ENCODE peak calls at places on chromosomes 3 and 15, in seven cellular contexts. T, H, Z, K, A, R and G are unnamed samples. For H3K27me3, the result is how much of the 10 kb centered on the place peaks cover.

GRCh38 chr3:49689046-49689886 is at the start of the genes MST1 and RNF123:
- DNase-seq in T (peak), H (peak), Z (peak), K (peak), A (peak), R (peak), G (peak)

GRCh38 chr15:67840747-67841634 is 1.1 kb upstream of the RNU6-1 start:
- DNase-seq in T (no peak), H (peak), Z (peak), K (peak), A (no peak), R (peak), G (no peak)

GRCh38 chr3:127786358-127787070 is 35.8 kb downstream of the MGLL start:
- DNase-seq in T (peak), H (peak), Z (peak), K (peak), A (peak), R (peak), G (no peak)

GRCh38 chr3:73874596-73874995 is 249.9 kb upstream of the PDZRN3 start:
- DNase-seq in T (no peak), H (no peak), Z (no peak), K (no peak), A (no peak), R (no peak), G (no peak)

GRCh38 chr3:179651687-179652466 is 963 bp upstream of the USP13 start:
- DNase-seq in T (no peak), H (no peak), Z (no peak), K (no peak), A (no peak), R (no peak), G (no peak)

GRCh38 chr3:61669203-61669602 is 107.8 kb downstream of the PTPRG start:
- DNase-seq in T (no peak), H (no peak), Z (no peak), K (no peak), A (no peak), R (no peak), G (no peak)

GRCh38 chr3:9808345-9809037 is 1.6 kb upstream of the TTLL3 start:
- DNase-seq in T (no peak), H (peak), Z (peak), K (peak), A (no peak), R (no peak), G (no peak)

GRCh38 chr3:32952369-32953067 is 1.1 kb downstream of the CCR4 start:
- DNase-seq in T (no peak), H (no peak), Z (no peak), K (no peak), A (no peak), R (no peak), G (no peak)

GRCh38 chr15:38520035-38520434 is 44.6 kb downstream of the RASGRP1 start:
- DNase-seq in T (no peak), H (no peak), Z (no peak), K (no peak), A (no peak), R (no peak), G (no peak)

GRCh38 chr15:52559583-52559982 is 9.2 kb downstream of the ARPP19 start:
- DNase-seq in T (peak), H (peak), Z (peak), K (no peak), A (no peak), R (no peak), G (no peak)

GRCh38 chr15:74664028-74664616 is 31.7 kb downstream of the EDC3 start:
- DNase-seq in T (peak), H (peak), Z (peak), K (peak), A (peak), R (no peak), G (no peak)

GRCh38 chr3:51799879-51800757 is 21.1 kb upstream of the IQCF6 start:
- DNase-seq in T (peak), H (peak), Z (peak), K (no peak), A (no peak), R (no peak), G (peak)

GRCh38 chr3:183697610-183698317 is at the start of gene YEATS2:
- DNase-seq in T (no peak), H (peak), Z (peak), K (peak), A (peak), R (peak), G (no peak)

GRCh38 chr15:24933716-24934115 is 21.1 kb upstream of the SNRPN start:
- DNase-seq in T (no peak), H (no peak), Z (no peak), K (no peak), A (no peak), R (no peak), G (no peak)

GRCh38 chr3:154464440-154465148 is 34.6 kb upstream of the GPR149 start:
- DNase-seq in T (no peak), H (no peak), Z (no peak), K (no peak), A (no peak), R (no peak), G (no peak)

GRCh38 chr15:70558406-70559222 is 204.7 kb downstream of the UACA start:
- DNase-seq in T (no peak), H (no peak), Z (no peak), K (no peak), A (peak), R (no peak), G (no peak)

GRCh38 chr15:70559223-70559823 is 204.0 kb downstream of the UACA start:
- DNase-seq in T (no peak), H (peak), Z (peak), K (peak), A (peak), R (no peak), G (no peak)

GRCh38 chr15:70556376-70556775 is 207.0 kb downstream of the UACA start:
- DNase-seq in T (no peak), H (no peak), Z (no peak), K (no peak), A (peak), R (no peak), G (no peak)

GRCh38 chr15:70556804-70557203 is 206.6 kb downstream of the UACA start:
- DNase-seq in T (no peak), H (no peak), Z (no peak), K (no peak), A (no peak), R (no peak), G (no peak)

DNA sequence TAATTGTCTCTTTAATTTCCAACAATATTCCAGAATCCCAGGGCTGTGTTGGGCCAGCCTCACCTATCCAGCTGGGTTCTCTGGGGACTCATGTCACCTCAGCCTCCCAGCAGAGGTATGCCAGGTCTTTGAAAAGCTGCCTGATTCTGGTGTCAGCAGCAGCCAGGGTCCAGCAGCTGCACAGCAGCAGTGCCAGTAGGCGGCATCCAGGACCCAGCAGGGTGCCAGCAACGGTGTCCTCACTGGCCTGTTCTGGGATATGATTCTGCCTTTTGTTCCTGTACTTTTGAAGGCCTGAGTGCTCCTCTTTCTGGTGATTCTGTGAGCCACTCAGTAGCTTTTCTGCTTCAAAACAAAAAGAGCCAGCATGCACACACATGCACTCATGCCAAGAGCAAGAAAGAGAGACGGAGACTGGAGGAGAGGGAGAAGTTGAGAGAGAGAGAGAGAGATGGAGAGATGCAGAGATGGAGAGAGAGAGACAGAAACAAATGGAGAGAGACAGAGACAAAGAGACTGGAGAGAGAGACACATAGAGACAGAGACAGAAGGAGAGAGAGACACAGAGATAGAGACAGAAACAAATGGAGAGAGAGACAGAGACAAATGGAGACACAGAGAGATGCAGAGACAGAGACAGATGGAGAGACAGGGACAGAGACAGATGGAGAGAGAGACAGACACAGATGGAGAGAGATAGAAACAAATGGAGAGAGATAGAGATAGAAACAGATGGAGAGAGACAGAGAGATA is 205.7 kb downstream of the UACA start:
- DNase-seq in T (no peak), H (no peak), Z (no peak), K (no peak), A (no peak), R (no peak), G (no peak)
- H3K27me3 ChIP-seq in T (under half), H (half or more), Z (half or more), K (under half), A (under half), R (under half), G (under half)

GRCh38 chr3:142960322-142960850 is 3.1 kb downstream of the PAQR9 start:
- DNase-seq in T (no peak), H (no peak), Z (no peak), K (no peak), A (no peak), R (no peak), G (no peak)
- H3K27me3 ChIP-seq in T (under half), H (under half), Z (under half), K (half or more), A (under half), R (under half), G (under half)

GRCh38 chr3:14550181-14550580 is 10.0 kb upstream of the GRIP2 start:
- DNase-seq in T (no peak), H (no peak), Z (no peak), K (no peak), A (no peak), R (no peak), G (no peak)
- H3K27me3 ChIP-seq in T (under half), H (under half), Z (under half), K (under half), A (under half), R (under half), G (half or more)

GRCh38 chr15:59812889-59813288 is 123.8 kb upstream of the BNIP2 start:
- DNase-seq in T (no peak), H (no peak), Z (no peak), K (no peak), A (no peak), R (no peak), G (no peak)

GRCh38 chr15:59817834-59818233 is 128.7 kb upstream of the BNIP2 start:
- DNase-seq in T (no peak), H (no peak), Z (no peak), K (no peak), A (no peak), R (no peak), G (no peak)

GRCh38 chr15:59814409-59814808 is 125.3 kb upstream of the BNIP2 start:
- DNase-seq in T (no peak), H (no peak), Z (no peak), K (no peak), A (no peak), R (no peak), G (no peak)

DNA sequence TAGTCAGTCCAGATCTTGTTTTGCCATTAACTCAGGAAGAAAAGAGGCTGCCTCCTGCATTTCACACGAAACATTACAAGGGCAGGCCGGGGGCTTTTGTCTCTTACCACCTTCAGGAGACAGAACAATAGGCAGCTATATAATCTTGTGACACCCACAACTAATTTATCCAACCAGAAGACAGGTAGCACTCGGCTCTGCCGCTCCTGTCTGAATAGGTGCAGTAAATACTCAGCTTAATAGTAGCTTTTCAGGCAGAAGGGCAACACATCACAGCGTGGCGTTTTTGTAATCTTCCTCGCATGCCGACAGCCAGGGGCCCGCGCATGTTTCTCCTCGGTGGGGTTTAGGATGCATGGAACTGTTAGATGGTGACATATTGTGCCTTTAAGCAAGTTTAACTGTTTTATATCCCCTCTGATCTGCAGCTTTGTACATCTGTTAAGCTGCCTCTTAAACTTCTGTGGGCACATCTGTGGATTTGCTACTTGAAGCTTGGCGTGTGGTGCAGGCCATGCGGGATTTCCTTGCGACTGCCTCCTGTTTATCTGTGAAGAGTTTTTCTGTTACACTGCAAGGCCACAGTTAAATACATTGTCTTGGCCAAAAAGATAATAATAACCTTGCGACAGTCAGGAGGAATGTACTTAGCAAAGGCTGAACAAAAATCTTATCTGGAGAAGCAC is 123.2 kb upstream of the BNIP2 start:
- DNase-seq in T (no peak), H (no peak), Z (no peak), K (no peak), A (no peak), R (no peak), G (no peak)
- H3K27me3 ChIP-seq in T (under half), H (under half), Z (under half), K (under half), A (under half), R (under half), G (under half)

DNA sequence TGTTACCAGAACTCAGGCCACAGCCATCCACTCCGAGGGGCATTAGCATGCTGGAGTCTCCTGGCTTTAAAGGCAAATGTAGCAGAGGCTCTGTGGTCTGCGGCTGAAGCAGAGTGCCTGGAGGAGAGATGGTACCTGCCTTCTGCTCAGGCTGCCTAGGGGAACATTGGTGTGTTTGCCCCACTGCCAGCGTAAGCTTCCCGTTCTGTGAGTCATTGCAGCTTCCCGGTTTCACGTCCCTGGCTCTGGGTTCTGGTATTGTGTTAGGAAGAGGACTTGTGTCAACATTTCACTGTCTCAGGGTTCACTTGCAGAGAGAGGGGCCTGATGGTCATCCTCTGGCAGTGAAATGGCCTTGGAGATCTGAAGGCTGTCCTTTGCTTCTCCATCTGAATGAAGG is 1.8 kb downstream of the GASK1A start:
- DNase-seq in T (no peak), H (no peak), Z (peak), K (no peak), A (no peak), R (no peak), G (no peak)
- H3K27me3 ChIP-seq in T (under half), H (under half), Z (under half), K (under half), A (under half), R (under half), G (under half)

DNA sequence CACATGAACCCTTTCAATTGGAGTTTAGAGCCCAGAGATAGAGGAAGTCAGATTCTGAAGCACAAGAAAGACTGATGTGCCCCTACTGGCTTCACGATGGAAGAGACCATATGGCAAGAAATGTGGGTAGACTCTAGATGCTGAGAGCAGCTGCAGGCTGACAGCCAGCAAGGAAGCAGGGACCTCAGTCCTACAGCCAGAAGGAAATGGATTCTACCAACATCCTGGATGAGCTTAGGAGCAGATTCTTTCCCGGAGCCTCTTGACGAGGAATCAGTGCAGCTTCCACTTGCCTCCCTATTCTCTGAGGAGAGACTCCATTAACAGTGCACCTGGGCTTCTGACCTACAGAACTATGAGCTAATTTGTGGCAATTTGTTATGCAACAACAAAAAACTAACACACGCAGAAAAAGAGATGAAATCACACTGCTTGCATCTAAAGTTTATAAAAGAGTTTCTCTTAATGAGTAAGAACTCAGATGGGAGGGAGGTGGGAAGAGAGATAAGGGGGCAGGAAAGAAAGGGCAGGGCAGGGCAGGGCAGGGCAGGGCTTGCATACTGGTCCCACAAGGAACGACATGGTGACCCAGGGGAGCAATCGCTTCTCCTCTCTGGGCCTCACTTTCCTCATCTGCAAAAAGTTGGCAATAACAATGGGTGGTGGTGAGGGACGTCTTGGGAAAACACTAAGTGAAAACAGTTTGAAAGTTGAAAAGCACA is 440.9 kb downstream of the FOXP1 start:
- DNase-seq in T (no peak), H (peak), Z (no peak), K (no peak), A (no peak), R (no peak), G (no peak)
- H3K27me3 ChIP-seq in T (under half), H (under half), Z (under half), K (under half), A (under half), R (under half), G (under half)

GRCh38 chr3:186118692-186119091 is 9.8 kb upstream of the ETV5 start:
- DNase-seq in T (no peak), H (no peak), Z (no peak), K (no peak), A (no peak), R (no peak), G (no peak)
- H3K27me3 ChIP-seq in T (under half), H (half or more), Z (half or more), K (under half), A (under half), R (under half), G (under half)

GRCh38 chr15:72844067-72844466 is 60.5 kb upstream of the ADPGK start:
- DNase-seq in T (no peak), H (no peak), Z (no peak), K (no peak), A (no peak), R (no peak), G (no peak)
- H3K27me3 ChIP-seq in T (under half), H (under half), Z (under half), K (under half), A (under half), R (under half), G (under half)